ENCODE peak calls at places on chromosomes 6 and 20, in four cellular contexts. L, A, C and U are unnamed samples.

GRCh38 chr20:17481661-17482060 is 49.5 kb downstream of the BFSP1 start:
- DNase-seq in L (no peak), A (no peak), C (no peak), U (no peak)

GRCh38 chr20:41428285-41428684 is 61.7 kb upstream of the EMILIN3 start:
- DNase-seq in C (no peak), A (peak), L (peak), U (no peak)

GRCh38 chr6:30748301-30748769 is 4.0 kb upstream of the IER3 start:
- DNase-seq in L (no peak), C (no peak), A (no peak), U (no peak)

GRCh38 chr20:5073154-5074049 is 46.4 kb downstream of the PCNA start:
- DNase-seq in A (no peak), C (peak), L (peak), U (no peak)

GRCh38 chr20:31630187-31630790 is 7.4 kb upstream of the COX4I2 start:
- DNase-seq in L (no peak), A (no peak), C (peak), U (no peak)

GRCh38 chr6:104941694-104942177 is 15.2 kb upstream of the LIN28B start:
- DNase-seq in A (no peak), L (no peak), C (peak), U (no peak)

GRCh38 chr6:124800222-124800621 is 162.0 kb upstream of the RNF217 start:
- DNase-seq in A (no peak), C (no peak), L (no peak), U (no peak)

GRCh38 chr6:71608646-71609045 is 277.7 kb upstream of the RIMS1 start:
- DNase-seq in A (no peak), C (no peak), L (no peak), U (no peak)

GRCh38 chr20:12057778-12058177 is 140.1 kb downstream of the BTBD3 start:
- DNase-seq in A (no peak), C (no peak), L (no peak), U (peak)

GRCh38 chr20:63823691-63824311 is 7.3 kb downstream of the ZBTB46 start:
- DNase-seq in C (no peak), A (no peak), L (no peak), U (no peak)

GRCh38 chr6:23446394-23447001 is 679.5 kb upstream of the NRSN1 start:
- DNase-seq in A (no peak), C (peak), L (no peak), U (no peak)

GRCh38 chr6:154229796-154230195 is 126.8 kb downstream of the IPCEF1 start:
- DNase-seq in L (peak), C (no peak), A (peak), U (no peak)

GRCh38 chr20:11726021-11726420 is 191.7 kb upstream of the BTBD3 start:
- DNase-seq in C (peak), L (no peak), A (no peak), U (no peak)

GRCh38 chr6:63882208-63882607 is 246.6 kb downstream of the PHF3 start:
- DNase-seq in A (no peak), C (no peak), L (no peak), U (no peak)

GRCh38 chr6:133542056-133542821 is 301.1 kb downstream of the EYA4 start:
- DNase-seq in C (no peak), L (no peak), A (no peak), U (no peak)

GRCh38 chr6:75579951-75580350 is 21.7 kb upstream of the SENP6 start:
- DNase-seq in C (no peak), L (no peak), A (no peak), U (no peak)

GRCh38 chr20:10497283-10497682 is 62.2 kb downstream of the SLX4IP start:
- DNase-seq in C (no peak), A (no peak), L (no peak), U (no peak)

GRCh38 chr6:19824058-19824807 is 12.9 kb upstream of the ID4 start:
- DNase-seq in L (no peak), A (no peak), C (no peak), U (no peak)

GRCh38 chr20:29873946-29874345 is 1383.5 kb upstream of the DEFB115 start:
- DNase-seq in L (peak), C (peak), A (peak), U (peak)

GRCh38 chr20:61742097-61742805 is 323.4 kb downstream of the TAF4 start:
- DNase-seq in C (no peak), L (no peak), A (no peak), U (no peak)